ENCODE peak calls at places on chromosomes 5 and 9, in nine cellular contexts. P is HuH-7.5; Z is naive B cell; O is COR-L47; C is HCT116; I is AG08396; Q is activated naive CD4-positive, alpha-beta T cell treated with anti-CD3 and anti-CD28 coated beads, Interleukin-2, amount 10 ng/mL, durations not matched to agents 7 days and 5 days; A is astrocyte; R is stimulated activated CD4-positive, alpha-beta T cell treated with anti-CD3 and anti-CD28 coated beads, Interleukin-1b, Interleukin-23, amount 100 ng/mL, for 24 hours. N is an unnamed sample.

GRCh38 chr5:146409081-146409671 is 38.0 kb upstream of the TCERG1 start:
- DNase-seq in Q (no peak), A (peak; percentile 77), R (no peak), Z (no peak), O (no peak), C (no peak), P (no peak), I (no peak), N (no peak)

GRCh38 chr9:35993976-35994720 is 36.2 kb upstream of the OR2S2 start:
- DNase-seq in C (no peak), A (no peak), P (no peak), O (no peak), Z (no peak), R (no peak), I (no peak), Q (no peak), N (no peak)

GRCh38 chr5:40687316-40687715 is 7.6 kb downstream of the PTGER4 start:
- DNase-seq in Q (peak; percentile 32), Z (no peak), I (no peak), C (no peak), R (no peak), O (no peak), P (peak; percentile 12), A (no peak), N (no peak)

GRCh38 chr9:125507247-125507646 is 199.8 kb downstream of the MAPKAP1 start:
- DNase-seq in A (no peak), Q (no peak), C (no peak), O (no peak), R (no peak), P (no peak), I (no peak), Z (no peak), N (no peak)

GRCh38 chr5:36944607-36945225 is 68.1 kb downstream of the NIPBL start:
- DNase-seq in R (no peak), O (peak; percentile 41), P (no peak), Q (no peak), Z (peak; percentile 41), C (peak; percentile 51), I (no peak), A (peak; percentile 49), N (peak; percentile 26)

GRCh38 chr9:38048319-38048969 is 20.6 kb downstream of the SHB start:
- DNase-seq in C (no peak), I (no peak), A (peak; percentile 64), R (no peak), Q (no peak), P (no peak), O (no peak), Z (no peak), N (no peak)

GRCh38 chr9:29349050-29349449 is 1775.8 kb upstream of the C9orf72 start:
- DNase-seq in A (peak; percentile 22), R (no peak), C (no peak), Q (no peak), P (no peak), I (no peak), O (no peak), Z (no peak), N (no peak)

GRCh38 chr5:131466171-131466766 is 168.8 kb downstream of the RAPGEF6 start:
- DNase-seq in O (no peak), Q (no peak), I (peak; percentile 34), A (peak; percentile 92), P (no peak), R (no peak), C (no peak), Z (no peak), N (peak; percentile 9)

GRCh38 chr9:115944166-115944948 is 209.2 kb upstream of the PAPPA start:
- DNase-seq in P (peak; percentile 19), I (peak; percentile 86), O (no peak), Q (no peak), Z (no peak), C (no peak), A (peak; percentile 100), R (no peak), N (peak; percentile 54)

GRCh38 chr5:130836729-130837660 is 328.1 kb downstream of the HINT1 start:
- DNase-seq in Z (no peak), A (no peak), R (no peak), C (no peak), I (no peak), Q (no peak), O (no peak), P (no peak), N (no peak)

GRCh38 chr5:37043693-37044092 is 167.1 kb downstream of the NIPBL start:
- DNase-seq in C (no peak), Z (no peak), A (no peak), R (no peak), O (no peak), P (no peak), I (no peak), Q (no peak), N (no peak)

N was measured in HTR-8/SVneo.